ENCODE peak calls at places on chromosomes 3 and 15, in ten cellular contexts. X, B, I, R, F, Y, C, D, W and Q are unnamed samples. For H3K36me3, the result is how much of the 10 kb centered on the place peaks cover.

GRCh38 chr3:100254168-100254777 is 6.5 kb upstream of the TBC1D23 start:
- DNase-seq in X (peak), B (peak), I (peak), R (peak), F (peak), Y (peak), C (peak), D (peak), W (peak), Q (peak)

GRCh38 chr3:99625643-99626414 is 12.6 kb upstream of the COL8A1 start:
- DNase-seq in X (no peak), B (peak), I (no peak), R (no peak), F (no peak), Y (no peak), C (peak), D (no peak), W (peak), Q (no peak)

GRCh38 chr3:14389133-14390115 is 13.0 kb upstream of the SLC6A6 start:
- DNase-seq in X (no peak), B (no peak), I (no peak), R (no peak), F (no peak), Y (no peak), C (peak), D (no peak), W (no peak), Q (no peak)

GRCh38 chr3:33377931-33378330 is 62.3 kb downstream of the UBP1 start:
- DNase-seq in X (peak), B (peak), I (no peak), R (no peak), F (no peak), Y (peak), C (peak), D (no peak), W (peak), Q (no peak)

GRCh38 chr15:25406846-25407245 is 32.0 kb downstream of the UBE3A start:
- DNase-seq in X (no peak), B (no peak), I (no peak), R (no peak), F (no peak), Y (no peak), C (no peak), D (no peak), W (no peak), Q (no peak)

GRCh38 chr15:50107591-50108408 is 11.2 kb downstream of the ATP8B4 start:
- DNase-seq in X (no peak), B (no peak), I (no peak), R (no peak), F (no peak), Y (no peak), C (no peak), D (no peak), W (no peak), Q (no peak)

GRCh38 chr3:70090322-70090913 is 90.9 kb downstream of the SAMMSON start:
- DNase-seq in X (peak), B (peak), I (no peak), R (peak), F (no peak), Y (no peak), C (peak), D (no peak), W (peak), Q (no peak)

GRCh38 chr3:169661567-169662214 is 1.8 kb downstream of the MECOM start:
- DNase-seq in X (peak), B (peak), I (no peak), R (peak), F (peak), Y (peak), C (peak), D (peak), W (peak), Q (peak)

GRCh38 chr15:65372787-65373067 is 5.1 kb downstream of the IGDCC3 start:
- DNase-seq in X (no peak), B (no peak), I (no peak), R (peak), F (no peak), Y (no peak), C (no peak), D (no peak), W (no peak), Q (no peak)

GRCh38 chr15:25787855-25788521 is 75.1 kb downstream of the ATP10A start:
- DNase-seq in X (peak), B (peak), I (no peak), R (no peak), F (peak), Y (peak), C (peak), D (no peak), W (peak), Q (no peak)

GRCh38 chr3:48848816-48849515 is 1.3 kb upstream of the PRKAR2A start:
- DNase-seq in X (no peak), B (no peak), I (no peak), R (no peak), F (no peak), Y (no peak), C (no peak), D (no peak), W (no peak), Q (no peak)

GRCh38 chr15:40322531-40323238 is 807 bp upstream of the INAFM2 start:
- DNase-seq in X (peak), B (no peak), I (no peak), R (no peak), F (no peak), Y (no peak), C (no peak), D (no peak), W (no peak), Q (no peak)

GRCh38 chr3:63819151-63819398 is at the start of gene C3orf49:
- DNase-seq in X (no peak), B (no peak), I (no peak), R (no peak), F (no peak), Y (no peak), C (no peak), D (no peak), W (no peak), Q (no peak)

GRCh38 chr3:140848675-140849074 is 93.0 kb upstream of the SLC25A36 start:
- DNase-seq in X (no peak), B (no peak), I (no peak), R (no peak), F (no peak), Y (no peak), C (no peak), D (no peak), W (no peak), Q (no peak)

GRCh38 chr3:11385908-11386307 is 113.7 kb downstream of the ATG7 start:
- DNase-seq in X (peak), B (peak), I (no peak), R (no peak), F (no peak), Y (peak), C (no peak), D (no peak), W (peak), Q (no peak)

GRCh38 chr15:77030042-77030927 is 35.4 kb downstream of the PSTPIP1 start:
- DNase-seq in X (no peak), B (no peak), I (no peak), R (peak), F (peak), Y (no peak), C (no peak), D (no peak), W (no peak), Q (peak)

GRCh38 chr3:7309707-7310106 is 448.8 kb downstream of the GRM7 start:
- DNase-seq in X (peak), B (no peak), I (peak), R (no peak), F (peak), Y (peak), C (peak), D (no peak), W (no peak), Q (no peak)

GRCh38 chr3:128487813-128488635 is 5.0 kb downstream of the GATA2 start:
- DNase-seq in X (peak), B (peak), I (peak), R (peak), F (peak), Y (peak), C (peak), D (no peak), W (peak), Q (peak)
- H3K9ac ChIP-seq in X (no peak), B (peak), I (peak), R (no peak), F (peak), Y (peak), C (peak), D (no peak), W (no peak), Q (no peak)

GRCh38 chr3:42608586-42608985 is 8.1 kb downstream of the NKTR start:
- DNase-seq in X (no peak), B (peak), I (no peak), R (no peak), F (peak), Y (no peak), C (peak), D (no peak), W (peak), Q (no peak)
- H3K36me3 ChIP-seq in X (under half), B (under half), I (half or more), R (under half), F (under half), Y (under half), C (under half), D (under half), W (under half), Q (half or more)

GRCh38 chr3:155760653-155761052 is 15.8 kb upstream of the PLCH1 start:
- DNase-seq in X (no peak), B (no peak), I (no peak), R (no peak), F (no peak), Y (no peak), C (no peak), D (no peak), W (no peak), Q (no peak)
- H3K9ac ChIP-seq in X (no peak), B (no peak), I (no peak), R (no peak), F (no peak), Y (no peak), C (no peak), D (no peak), W (no peak), Q (no peak)

GRCh38 chr15:89327113-89327512 is 7.5 kb downstream of the POLG start:
- DNase-seq in X (no peak), B (no peak), I (no peak), R (no peak), F (peak), Y (no peak), C (no peak), D (no peak), W (no peak), Q (no peak)

GRCh38 chr15:89328398-89329254 is 6.0 kb downstream of the POLG start:
- DNase-seq in X (no peak), B (no peak), I (no peak), R (no peak), F (no peak), Y (no peak), C (no peak), D (no peak), W (no peak), Q (no peak)

GRCh38 chr15:89323825-89324224 is 10.8 kb downstream of the POLG start:
- DNase-seq in X (no peak), B (no peak), I (no peak), R (no peak), F (no peak), Y (no peak), C (no peak), D (no peak), W (no peak), Q (no peak)

GRCh38 chr15:89325039-89325803 is 9.4 kb downstream of the POLG start:
- DNase-seq in X (no peak), B (no peak), I (no peak), R (no peak), F (no peak), Y (no peak), C (no peak), D (no peak), W (no peak), Q (no peak)

GRCh38 chr15:89326316-89326715 is 8.3 kb downstream of the POLG start:
- DNase-seq in X (no peak), B (no peak), I (no peak), R (no peak), F (no peak), Y (no peak), C (no peak), D (no peak), W (no peak), Q (no peak)
- H3K36me3 ChIP-seq in X (half or more), B (half or more), I (half or more), R (under half), F (under half), Y (half or more), C (half or more), D (half or more), W (half or more), Q (half or more)

DNA sequence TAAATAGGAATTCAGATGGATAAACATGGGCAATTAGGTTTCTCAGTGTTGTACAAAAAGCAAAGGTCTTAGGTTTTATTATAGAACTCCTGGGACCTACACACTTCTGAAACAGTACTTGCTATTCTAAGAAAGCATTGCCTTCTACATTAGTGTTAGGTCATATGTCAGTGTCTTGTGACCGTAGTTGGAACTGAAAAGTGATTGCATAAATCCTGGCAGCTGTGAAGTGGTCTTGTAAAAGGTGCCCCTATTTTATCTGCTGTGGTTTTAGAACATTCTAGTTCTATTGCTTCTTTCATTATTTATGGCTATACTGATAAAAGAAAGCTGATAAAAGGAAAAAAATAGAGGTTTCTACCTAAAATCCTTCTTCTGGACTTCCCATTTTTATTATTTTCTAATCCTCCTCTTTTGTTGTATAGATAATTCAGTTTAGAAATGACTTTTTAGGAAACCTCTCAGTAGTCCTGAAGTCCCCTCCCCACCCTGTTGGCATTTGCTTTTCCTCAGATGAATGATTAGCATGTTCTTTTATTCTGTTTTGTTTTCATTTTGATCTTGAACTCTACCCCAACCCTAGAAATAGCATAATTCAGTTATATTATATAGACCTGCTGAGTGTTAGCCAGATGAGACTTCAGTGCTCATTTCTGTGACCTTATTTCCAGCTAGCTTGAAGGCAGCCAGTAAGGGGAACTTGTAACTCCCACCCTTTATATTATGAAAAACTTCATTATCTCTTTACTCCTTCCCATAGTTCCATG is 41.0 kb downstream of the SNRK start:
- DNase-seq in X (peak), B (no peak), I (no peak), R (no peak), F (no peak), Y (peak), C (peak), D (no peak), W (peak), Q (no peak)
- H3K9ac ChIP-seq in X (peak), B (no peak), I (no peak), R (no peak), F (no peak), Y (no peak), C (no peak), D (no peak), W (peak), Q (no peak)

DNA sequence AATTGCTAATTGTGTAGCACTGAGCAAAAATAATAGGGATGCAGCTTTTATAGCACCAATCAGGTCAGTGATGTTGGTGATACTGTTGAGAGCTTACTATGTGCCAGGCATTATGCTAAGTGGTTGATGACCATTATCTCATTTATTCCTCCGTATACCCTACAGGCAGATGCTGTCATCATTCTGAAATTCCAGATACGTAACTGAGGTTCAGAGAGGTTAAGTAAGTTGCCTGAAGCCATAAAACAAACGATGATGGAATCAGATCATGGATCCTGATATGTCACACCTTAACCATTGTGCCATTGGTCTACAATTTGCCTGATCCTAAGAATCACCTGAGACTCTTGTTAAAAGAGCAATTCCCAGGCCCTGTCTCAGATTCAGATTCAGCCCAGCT is 49.5 kb downstream of the ST6GAL1 start:
- DNase-seq in X (no peak), B (no peak), I (no peak), R (no peak), F (no peak), Y (no peak), C (no peak), D (no peak), W (no peak), Q (no peak)
- H3K36me3 ChIP-seq in X (under half), B (under half), I (under half), R (under half), F (under half), Y (under half), C (under half), D (under half), W (under half), Q (half or more)

DNA sequence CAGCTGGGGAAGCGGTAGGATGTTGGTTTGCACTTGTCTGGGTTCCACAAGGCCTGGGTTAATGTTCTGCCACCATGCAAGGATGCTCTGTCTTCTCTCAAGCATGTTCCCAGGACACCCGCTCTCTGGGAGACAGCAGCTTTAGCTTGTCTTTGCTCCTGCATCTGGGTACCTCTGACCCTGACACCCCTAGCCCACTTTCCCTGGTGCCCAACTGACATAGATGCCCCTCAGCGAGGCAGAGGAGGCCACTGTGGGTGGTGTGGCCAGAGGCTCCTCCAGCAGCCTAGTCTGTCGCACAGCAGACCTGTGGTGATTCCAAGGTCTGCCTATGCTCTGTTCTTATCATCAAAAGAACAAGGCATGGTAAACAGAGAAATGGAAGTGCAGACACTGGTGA is 83.6 kb upstream of the ALDH1L1 start:
- DNase-seq in X (no peak), B (no peak), I (no peak), R (no peak), F (no peak), Y (no peak), C (no peak), D (no peak), W (no peak), Q (no peak)
- H3K9ac ChIP-seq in X (no peak), B (no peak), I (no peak), R (no peak), F (no peak), Y (no peak), C (no peak), D (no peak), W (no peak), Q (no peak)